ENCODE peak calls at places on chromosomes 4 and X, in five cellular contexts. S is substantia nigra; R is stimulated activated CD8-positive, alpha-beta memory T cell treated with anti-CD3 and anti-CD28 coated beads, Interleukin-7, amount 100 ng/mL, for 1 hour; A is activated T-cell treated with anti-CD3 and anti-CD28 coated beads for 48 hours; W is effector memory CD8-positive, alpha-beta T cell. M is an unnamed sample.

GRCh38 chrX:50700921-50701320 is 113.1 kb downstream of the SHROOM4 start:
- DNase-seq in S (no peak), R (no peak), A (no peak), W (no peak), M (no peak)

GRCh38 chr4:177077572-177077971 is 232.1 kb upstream of the NEIL3 start:
- DNase-seq in S (no peak), R (no peak), A (no peak), W (no peak), M (no peak)

GRCh38 chr4:73619351-73619750 is 885 bp downstream of the RASSF6 start:
- DNase-seq in S (no peak), R (no peak), A (no peak), W (no peak), M (no peak)

GRCh38 chr4:41532336-41532735 is 5.6 kb upstream of the LIMCH1 start:
- DNase-seq in S (no peak), R (no peak), A (no peak), W (no peak), M (no peak)

GRCh38 chrX:48974033-48974432 is 2.4 kb upstream of the KCND1 start:
- DNase-seq in S (no peak), R (no peak), A (no peak), W (no peak), M (no peak)

GRCh38 chrX:63566856-63567255 is 215.7 kb upstream of the SPIN4 start:
- DNase-seq in S (no peak), R (no peak), A (no peak), W (no peak), M (no peak)

GRCh38 chr4:87150498-87151261 is 69.7 kb downstream of the KLHL8 start:
- DNase-seq in S (no peak), R (peak), A (peak), W (peak), M (peak)

GRCh38 chr4:139208404-139208945 is 31.5 kb upstream of the ELF2 start:
- DNase-seq in S (no peak), R (no peak), A (no peak), W (no peak), M (peak)

GRCh38 chrX:101550825-101551767 is 749 bp downstream of the ARMCX1 start:
- DNase-seq in S (no peak), R (no peak), A (no peak), W (no peak), M (no peak)

GRCh38 chr4:164169591-164169990 is 584.3 kb upstream of the SMIM31 start:
- DNase-seq in S (no peak), R (no peak), A (no peak), W (no peak), M (no peak)

GRCh38 chrX:68511255-68511654 is 12.4 kb downstream of the YIPF6 start:
- DNase-seq in S (no peak), R (no peak), A (no peak), W (peak), M (no peak)

GRCh38 chr4:7020290-7020689 is 22.9 kb upstream of the TADA2B start:
- DNase-seq in S (no peak), R (no peak), A (no peak), W (no peak), M (no peak)

GRCh38 chr4:174538123-174538875 is 16.0 kb upstream of the HPGD start:
- DNase-seq in S (no peak), R (no peak), A (no peak), W (no peak), M (no peak)

GRCh38 chrX:152641996-152642395 is 4.3 kb downstream of the GABRQ start:
- DNase-seq in S (peak), R (no peak), A (no peak), W (no peak), M (no peak)

GRCh38 chr4:150242820-150243458 is 164.7 kb downstream of the DCLK2 start:
- DNase-seq in S (no peak), R (no peak), A (peak), W (no peak), M (no peak)

GRCh38 chrX:153906126-153906917 is 1.8 kb downstream of the AVPR2 start:
- DNase-seq in S (no peak), R (no peak), A (no peak), W (peak), M (no peak)

GRCh38 chr4:185039508-185040273 is 21.4 kb downstream of the HELT start:
- DNase-seq in S (no peak), R (no peak), A (no peak), W (peak), M (peak)

GRCh38 chrX:68807818-68808217 is 21.0 kb upstream of the EFNB1 start:
- DNase-seq in S (no peak), R (no peak), A (no peak), W (no peak), M (no peak)

GRCh38 chrX:106168107-106168506 is at the start of gene PWWP3B:
- DNase-seq in S (no peak), R (no peak), A (no peak), W (no peak), M (no peak)

GRCh38 chr4:71239365-71239764 is 99.5 kb upstream of the SLC4A4 start:
- DNase-seq in S (no peak), R (no peak), A (no peak), W (no peak), M (no peak)

GRCh38 chr4:169270810-169271691 is at the start of gene SH3RF1:
- DNase-seq in S (peak), R (no peak), A (peak), W (no peak), M (no peak)

GRCh38 chr4:8307126-8307525 is 37.6 kb downstream of the HTRA3 start:
- DNase-seq in S (no peak), R (no peak), A (no peak), W (no peak), M (no peak)

GRCh38 chr4:53150631-53151488 is 215.0 kb downstream of the SCFD2 start:
- DNase-seq in S (no peak), R (no peak), A (no peak), W (no peak), M (no peak)

GRCh38 chr4:112234952-112235609 is 3.5 kb downstream of the AP1AR start:
- DNase-seq in S (peak), R (no peak), A (peak), W (peak), M (peak)

GRCh38 chr4:158754385-158755180 is 14.2 kb upstream of the FNIP2 start:
- DNase-seq in S (no peak), R (no peak), A (no peak), W (no peak), M (no peak)

GRCh38 chr4:75080888-75081287 is 148.0 kb downstream of the PARM1 start:
- DNase-seq in S (no peak), R (no peak), A (no peak), W (no peak), M (no peak)

GRCh38 chr4:95153182-95153581 is 395.4 kb downstream of the BMPR1B start:
- DNase-seq in S (no peak), R (no peak), A (no peak), W (no peak), M (no peak)

M was measured in naive thymus-derived CD4-positive, alpha-beta T cell.